ENCODE peak calls at places on chromosome 1, in seven cellular contexts. Q is fibroblast of lung, B is lower lobe of right lung, H is PC-3, A is transverse colon, O is neural progenitor cell, M is body of pancreas. L is an unnamed sample.

GRCh38 chr1:174953657-174954435 is 45.9 kb upstream of the CACYBP start:
- DNase-seq in H (no peak), B (no peak), O (peak; percentile 58), Q (no peak), A (peak; percentile 57), M (no peak), L (no peak)

GRCh38 chr1:247331526-247332214 is at the start of gene ZNF496:
- DNase-seq in Q (peak; percentile 89), B (peak; percentile 84), A (peak; percentile 80), O (peak; percentile 95), H (peak; percentile 98), M (peak; percentile 81), L (peak; percentile 86)

GRCh38 chr1:160767417-160768294 is 28.3 kb upstream of the LY9 start:
- DNase-seq in Q (no peak), M (no peak), A (no peak), H (no peak), O (no peak), B (no peak), L (no peak)

GRCh38 chr1:209534496-209535250 is 48.8 kb upstream of the CAMK1G start:
- DNase-seq in B (no peak), O (no peak), Q (no peak), M (no peak), H (no peak), A (no peak), L (no peak)

GRCh38 chr1:56963667-56964066 is 2.1 kb downstream of the C8B start:
- DNase-seq in M (no peak), B (no peak), A (no peak), Q (no peak), O (no peak), H (no peak), L (peak; percentile 23)

GRCh38 chr1:156502396-156502748 is 1.8 kb upstream of the MEF2D start:
- DNase-seq in Q (no peak), B (no peak), O (no peak), M (no peak), A (no peak), H (no peak), L (peak; percentile 41)

GRCh38 chr1:56525463-56526155 is 53.8 kb downstream of the PLPP3 start:
- DNase-seq in Q (peak; percentile 47), H (peak; percentile 56), O (no peak), A (peak; percentile 27), B (peak; percentile 71), M (no peak), L (peak; percentile 63)

GRCh38 chr1:207049974-207050391 is 1.0 kb downstream of the YOD1 start:
- DNase-seq in O (peak; percentile 65), H (peak; percentile 82), Q (peak; percentile 38), M (peak; percentile 57), B (no peak), A (peak; percentile 72), L (peak; percentile 82)

GRCh38 chr1:160834945-160835565 is 27.6 kb downstream of the CD244 start:
- DNase-seq in A (peak; percentile 28), M (peak; percentile 41), H (peak; percentile 77), B (no peak), Q (peak; percentile 7), O (peak; percentile 68), L (peak; percentile 64)

GRCh38 chr1:164051791-164052190 is 507.2 kb upstream of the PBX1 start:
- DNase-seq in O (no peak), A (no peak), Q (no peak), H (no peak), B (no peak), M (no peak), L (peak; percentile 21)

GRCh38 chr1:205274041-205274691 is 46.4 kb downstream of the TMCC2 start:
- DNase-seq in Q (no peak), A (no peak), O (no peak), B (no peak), H (no peak), M (peak; percentile 58), L (no peak)

GRCh38 chr1:156154317-156154749 is 948 bp downstream of the SEMA4A start:
- DNase-seq in A (peak; percentile 63), B (peak; percentile 84), O (no peak), M (no peak), H (no peak), Q (no peak), L (no peak)

GRCh38 chr1:17640975-17641374 is 101.5 kb downstream of the ARHGEF10L start:
- DNase-seq in A (no peak), B (no peak), O (no peak), Q (no peak), M (no peak), H (no peak), L (no peak)

GRCh38 chr1:229756666-229757065 is 130.6 kb downstream of the URB2 start:
- DNase-seq in Q (peak; percentile 92), M (no peak), B (no peak), H (peak; percentile 89), A (no peak), O (no peak), L (peak; percentile 81)

GRCh38 chr1:208160259-208160819 is 83.8 kb downstream of the PLXNA2 start:
- DNase-seq in O (no peak), Q (peak; percentile 40), H (no peak), M (no peak), B (no peak), A (no peak), L (no peak)

GRCh38 chr1:94792876-94793605 is 27.1 kb upstream of the SLC44A3 start:
- DNase-seq in O (no peak), B (no peak), H (no peak), A (no peak), M (no peak), Q (peak; percentile 91), L (peak; percentile 88)

GRCh38 chr1:217482356-217483102 is 148.4 kb downstream of the GPATCH2 start:
- DNase-seq in B (no peak), Q (peak; percentile 97), O (no peak), A (no peak), M (no peak), H (peak; percentile 88), L (peak; percentile 91)

GRCh38 chr1:55382699-55383377 is 167.7 kb upstream of the USP24 start:
- DNase-seq in B (no peak), M (no peak), O (no peak), Q (no peak), H (no peak), A (no peak), L (no peak)

GRCh38 chr1:56331892-56332567 is 247.3 kb downstream of the PLPP3 start:
- DNase-seq in A (no peak), O (peak; percentile 11), M (no peak), Q (peak; percentile 83), H (peak; percentile 42), B (no peak), L (no peak)

GRCh38 chr1:65063025-65063424 is 85.0 kb upstream of the AK4 start:
- DNase-seq in M (no peak), B (no peak), Q (no peak), O (no peak), A (no peak), H (peak; percentile 41), L (no peak)

GRCh38 chr1:158107926-158108325 is 72.8 kb upstream of the CD1D start:
- DNase-seq in A (no peak), B (no peak), Q (no peak), M (no peak), H (no peak), O (no peak), L (no peak)

GRCh38 chr1:9586147-9586766 is 2.5 kb upstream of the TMEM201 start:
- DNase-seq in O (no peak), M (no peak), B (no peak), H (no peak), Q (no peak), A (no peak), L (no peak)

GRCh38 chr1:183234660-183235476 is 48.8 kb downstream of the LAMC2 start:
- DNase-seq in O (peak; percentile 85), H (peak; percentile 90), M (peak; percentile 32), A (peak; percentile 33), Q (peak; percentile 98), B (no peak), L (peak; percentile 97)

GRCh38 chr1:91741301-91741700 is 144.7 kb downstream of the TGFBR3 start:
- DNase-seq in B (no peak), M (no peak), H (peak; percentile 39), A (no peak), Q (peak; percentile 71), O (no peak), L (peak; percentile 48)

GRCh38 chr1:84611796-84612195 is 37.6 kb upstream of the CTBS start:
- DNase-seq in M (no peak), B (no peak), Q (peak; percentile 63), O (peak; percentile 85), A (no peak), H (no peak), L (peak; percentile 33)

GRCh38 chr1:225440380-225440957 is 12.6 kb upstream of the LBR start:
- DNase-seq in A (peak; percentile 52), M (no peak), Q (no peak), B (no peak), H (no peak), O (no peak), L (no peak)

GRCh38 chr1:203278087-203278884 is 27.0 kb upstream of the BTG2 start:
- DNase-seq in Q (peak; percentile 80), A (peak; percentile 83), H (no peak), M (peak; percentile 73), O (peak; percentile 53), B (peak; percentile 73), L (peak; percentile 85)

GRCh38 chr1:30472009-30472408 is 251.4 kb downstream of the MATN1 start:
- DNase-seq in A (no peak), Q (no peak), B (no peak), O (no peak), M (no peak), H (no peak), L (no peak)

GRCh38 chr1:111955755-111956154 is 33.7 kb downstream of the KCND3 start:
- DNase-seq in M (no peak), B (no peak), A (no peak), H (no peak), O (no peak), Q (peak; percentile 10), L (peak; percentile 44)
- H3K4me3 ChIP-seq in M (no peak overlapping the region), B (no peak overlapping the region), A (no peak overlapping the region), H (no peak overlapping the region), O (no peak overlapping the region), Q (no peak overlapping the region), L (no peak overlapping the region)

GRCh38 chr1:36236302-36236701 is 12.1 kb downstream of the THRAP3 start:
- DNase-seq in Q (no peak), O (no peak), A (no peak), B (no peak), H (no peak), M (no peak), L (no peak)

GRCh38 chr1:36239941-36240637 is 15.8 kb downstream of the THRAP3 start:
- DNase-seq in B (no peak), O (peak; percentile 69), M (no peak), Q (no peak), H (no peak), A (no peak), L (no peak)

GRCh38 chr1:36238433-36238832 is 14.2 kb downstream of the THRAP3 start:
- DNase-seq in Q (peak; percentile 65), O (no peak), M (no peak), A (no peak), B (no peak), H (no peak), L (peak; percentile 48)
- H3K4me1 ChIP-seq in Q (peaks cover 16% of the 10 kb centered on the region), O (peaks cover 16% of the 10 kb centered on the region), M (peaks cover 33% of the 10 kb centered on the region), A (peaks cover 12% of the 10 kb centered on the region), B (peaks cover 49% of the 10 kb centered on the region), H (no peaks in the 10 kb centered on the region), L (no peaks in the 10 kb centered on the region)

GRCh38 chr1:2315711-2316450 is 75.5 kb downstream of the MORN1 start:
- DNase-seq in Q (no peak), H (no peak), O (no peak), M (no peak), B (no peak), A (no peak), L (no peak)
- H3K4me3 ChIP-seq in Q (no peak overlapping the region), H (no peak overlapping the region), O (no peak overlapping the region), M (no peak overlapping the region), B (peak overlapping the region; percentile 67), A (no peak overlapping the region), L (no peak overlapping the region)

GRCh38 chr1:36137226-36137625 is 12.1 kb downstream of the TRAPPC3 start:
- DNase-seq in Q (no peak), A (no peak), M (no peak), O (no peak), H (no peak), B (no peak), L (no peak)
- H3K4me1 ChIP-seq in Q (peaks cover 28% of the 10 kb centered on the region), A (peaks cover 16% of the 10 kb centered on the region), M (peaks cover 44% of the 10 kb centered on the region), O (no peaks in the 10 kb centered on the region), H (peaks cover 53% of the 10 kb centered on the region), B (peaks cover 29% of the 10 kb centered on the region), L (peaks cover 66% of the 10 kb centered on the region)